ENCODE peak calls at places on chromosomes 6 and 20, in seven cellular contexts. H, Z, F, V, O, U and B are unnamed samples.
A peak's percentile ranks its signal among the peaks of the same experiment; 100 is the strongest.

GRCh38 chr20:44863661-44864060 is 21.8 kb upstream of the YWHAB start:
- DNase-seq in H (no peak), V (no peak), U (no peak), F (no peak), Z (no peak), O (no peak), B (no peak)

GRCh38 chr6:7566617-7567173 is 23.3 kb upstream of the SNRNP48 start:
- DNase-seq in O (no peak), Z (no peak), U (no peak), F (no peak), V (no peak), H (no peak), B (no peak)

GRCh38 chr20:63857751-63858392 is 3.4 kb upstream of the ABHD16B start:
- DNase-seq in U (no peak), O (peak; percentile 48), V (no peak), F (peak; percentile 50), H (no peak), Z (peak; percentile 50), B (no peak)

GRCh38 chr6:77440206-77440976 is 22.9 kb downstream of the HTR1B start:
- DNase-seq in F (no peak), V (no peak), Z (no peak), H (no peak), O (no peak), U (no peak), B (no peak)

GRCh38 chr6:170084166-170084730 is 206.6 kb downstream of the DLL1 start:
- DNase-seq in Z (no peak), H (no peak), F (no peak), U (no peak), O (no peak), V (no peak), B (no peak)

GRCh38 chr6:169225131-169225576 is 28.5 kb downstream of the THBS2 start:
- DNase-seq in Z (no peak), F (no peak), V (no peak), H (no peak), U (no peak), O (no peak), B (no peak)

GRCh38 chr6:17584241-17584803 is 15.8 kb upstream of the FAM8A1 start:
- DNase-seq in Z (no peak), O (peak; percentile 89), V (peak; percentile 70), U (peak; percentile 64), H (peak; percentile 64), F (peak; percentile 80), B (peak; percentile 37)

GRCh38 chr6:93677297-93677965 is 258.1 kb upstream of the EPHA7 start:
- DNase-seq in Z (no peak), F (no peak), V (no peak), O (peak; percentile 40), H (no peak), U (no peak), B (no peak)

GRCh38 chr6:40210628-40211056 is 276.4 kb upstream of the MOCS1 start:
- DNase-seq in F (no peak), U (no peak), V (no peak), Z (no peak), H (no peak), O (no peak), B (no peak)

GRCh38 chr6:23329091-23329490 is 759.7 kb downstream of the HDGFL1 start:
- DNase-seq in Z (no peak), V (no peak), F (no peak), O (no peak), U (no peak), H (no peak), B (no peak)

GRCh38 chr20:23646106-23646958 is 8.6 kb upstream of the CST3 start:
- DNase-seq in F (no peak), H (no peak), O (no peak), V (no peak), Z (no peak), U (no peak), B (no peak)

GRCh38 chr20:4999788-5000187 is 1.5 kb downstream of the SLC23A2 start:
- DNase-seq in F (no peak), H (no peak), Z (no peak), V (no peak), O (no peak), U (no peak), B (no peak)

GRCh38 chr20:50561379-50562078 is 51.3 kb downstream of the PTPN1 start:
- DNase-seq in H (peak; percentile 96), U (peak; percentile 98), V (peak; percentile 94), Z (no peak), F (peak; percentile 97), O (peak; percentile 94), B (peak; percentile 86)

GRCh38 chr6:72328775-72329174 is 293.1 kb upstream of the KCNQ5 start:
- DNase-seq in V (no peak), O (peak; percentile 48), U (no peak), H (no peak), Z (no peak), F (peak; percentile 23), B (no peak)

GRCh38 chr6:169701218-169701952 is 444 bp downstream of the WDR27 start:
- DNase-seq in H (no peak), O (no peak), U (peak; percentile 12), F (no peak), V (no peak), Z (no peak), B (no peak)

GRCh38 chr6:98416027-98416426 is 418.3 kb upstream of the POU3F2 start:
- DNase-seq in Z (no peak), U (no peak), F (no peak), O (no peak), V (no peak), H (no peak), B (no peak)

GRCh38 chr6:152863618-152864326 is 113.2 kb downstream of the VIP start:
- DNase-seq in Z (peak; percentile 70), V (peak; percentile 78), U (peak; percentile 41), O (peak; percentile 85), F (peak; percentile 77), H (peak; percentile 28), B (peak; percentile 20)

GRCh38 chr6:20811112-20811746 is 277.0 kb downstream of the CDKAL1 start:
- DNase-seq in U (peak; percentile 99), F (peak; percentile 97), Z (no peak), H (peak; percentile 98), V (peak; percentile 92), O (peak; percentile 99), B (peak; percentile 96)

GRCh38 chr6:130435181-130435580 is 69.4 kb downstream of the TMEM200A start:
- DNase-seq in U (no peak), V (no peak), Z (no peak), F (no peak), O (no peak), H (no peak), B (no peak)

GRCh38 chr6:112027942-112028674 is 25.8 kb upstream of the CCN6 start:
- DNase-seq in O (peak; percentile 27), Z (no peak), U (no peak), F (peak; percentile 41), H (no peak), V (no peak), B (no peak)

GRCh38 chr6:111841822-111842221 is 31.4 kb downstream of the FYN start:
- DNase-seq in V (peak; percentile 87), F (peak; percentile 34), Z (no peak), U (peak; percentile 99), H (no peak), O (peak; percentile 79), B (no peak)

GRCh38 chr6:150118642-150119041 is 24.2 kb upstream of the PPP1R14C start:
- DNase-seq in F (no peak), H (no peak), Z (no peak), O (no peak), V (no peak), U (no peak), B (no peak)

GRCh38 chr20:58597021-58597940 is 53.8 kb upstream of the STX16 start:
- DNase-seq in H (no peak), Z (peak; percentile 34), F (peak; percentile 55), V (no peak), O (no peak), U (peak; percentile 21), B (no peak)

GRCh38 chr6:137734875-137735182 is 132.2 kb upstream of the TNFAIP3 start:
- DNase-seq in F (peak; percentile 60), U (no peak), Z (no peak), V (no peak), H (no peak), O (peak; percentile 68), B (no peak)

GRCh38 chr6:51854876-51855275 is 232.5 kb downstream of the PKHD1 start:
- DNase-seq in Z (peak; percentile 3), F (no peak), V (no peak), O (no peak), U (no peak), H (no peak), B (no peak)

GRCh38 chr6:72623808-72624207 is 1.9 kb downstream of the KCNQ5 start:
- DNase-seq in U (no peak), F (no peak), O (peak; percentile 20), Z (no peak), H (no peak), V (no peak), B (no peak)

GRCh38 chr6:158150701-158151100 is 17.4 kb downstream of the SERAC1 start:
- DNase-seq in Z (no peak), V (no peak), F (peak; percentile 77), U (peak; percentile 79), H (no peak), O (peak; percentile 21), B (no peak)

GRCh38 chr6:106084106-106084963 is 1.8 kb upstream of the PRDM1 start:
- DNase-seq in O (peak; percentile 69), F (peak; percentile 97), U (peak; percentile 87), V (peak; percentile 71), H (no peak), Z (peak; percentile 47), B (no peak)
- TF ChIP-seq CTCF in O (peak; percentile 70), F (peak; percentile 74), U (peak; percentile 71), V (peak; percentile 90), H (peak; percentile 51), Z (peak; percentile 69), B (peak; percentile 89)

GRCh38 chr20:57573893-57574292 is 13.0 kb downstream of the PCK1 start:
- DNase-seq in F (no peak), H (no peak), U (no peak), Z (no peak), O (no peak), V (no peak), B (no peak)
- TF ChIP-seq CTCF in F (peak; percentile 9), H (peak; percentile 11), U (peak; percentile 19), Z (peak; percentile 31), O (peak; percentile 10), V (no peak), B (peak; percentile 2)

GRCh38 chr6:28580484-28580883 is 54.8 kb downstream of the GPX5 start:
- DNase-seq in V (no peak), U (no peak), Z (no peak), O (peak; percentile 23), H (no peak), F (peak; percentile 12), B (no peak)
- TF ChIP-seq CTCF in V (no peak), U (no peak), Z (no peak), O (peak; percentile 23), H (peak; percentile 22), F (peak; percentile 13), B (no peak)

DNA sequence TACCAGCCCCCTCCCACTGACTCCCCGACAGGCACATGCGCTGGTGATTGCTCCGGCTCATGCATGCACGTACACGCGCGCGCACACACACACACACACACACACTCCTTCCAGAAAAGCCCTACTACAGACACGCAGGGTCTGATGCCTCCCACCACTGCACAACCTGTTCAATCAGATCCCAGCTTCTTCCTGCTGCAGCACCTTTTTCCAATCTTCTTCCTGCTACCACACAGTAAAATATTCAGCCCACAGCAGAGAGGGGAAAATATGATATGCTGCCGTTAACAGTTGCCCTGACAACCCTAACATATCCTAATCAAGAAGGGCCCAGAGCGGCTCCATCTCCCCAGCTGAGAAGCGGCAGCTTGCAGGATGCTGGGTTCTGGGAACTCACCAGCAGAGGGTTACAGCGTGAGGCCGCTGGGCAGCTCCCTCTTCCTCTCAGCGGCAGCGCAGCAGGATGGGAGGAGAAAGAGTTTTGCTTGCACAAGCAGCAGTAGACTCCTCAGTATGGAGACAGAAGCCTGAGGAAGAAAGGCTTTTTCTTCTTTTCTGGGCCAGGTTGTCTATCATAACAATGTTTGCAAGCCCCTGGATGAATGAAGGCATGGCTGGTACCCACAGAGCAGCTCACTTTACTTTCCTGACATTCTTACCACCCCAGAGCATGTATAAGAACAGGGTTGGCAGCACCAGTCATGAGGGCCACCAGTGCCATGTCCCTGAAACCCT is 23.9 kb downstream of the MAP7 start:
- DNase-seq in Z (peak; percentile 56), O (peak; percentile 73), F (peak; percentile 61), H (peak; percentile 34), U (peak; percentile 36), V (peak; percentile 26), B (no peak)
- TF ChIP-seq CTCF in Z (peak; percentile 27), O (peak; percentile 58), F (peak; percentile 53), H (peak; percentile 60), U (peak; percentile 21), V (peak; percentile 70), B (peak; percentile 59)